ENCODE peak calls at places on chromosomes 13 and 19, in seven cellular contexts. Y is breast epithelium, Z is fibroblast of the aortic adventitia, D is MCF 10A, P is heart left ventricle, U is ascending aorta, L is stomach. H is an unnamed sample.

GRCh38 chr19:2329162-2329505 is 650 bp downstream of the SPPL2B start:
- DNase-seq in Y (no peak), Z (no peak), D (no peak), P (no peak), U (no peak), L (no peak), H (no peak)

GRCh38 chr13:40388617-40389016 is 277.8 kb downstream of the FOXO1 start:
- DNase-seq in Y (peak; percentile 23), Z (no peak), D (no peak), P (no peak), U (peak; percentile 36), L (peak; percentile 39), H (peak; percentile 46)

GRCh38 chr19:31348416-31349159 is 648 bp downstream of the TSHZ3 start:
- DNase-seq in Y (no peak), Z (peak; percentile 45), D (no peak), P (peak; percentile 40), U (no peak), L (no peak), H (no peak)

GRCh38 chr13:106100261-106100919 is 435.1 kb downstream of the EFNB2 start:
- DNase-seq in Y (no peak), Z (no peak), D (peak; percentile 51), P (no peak), U (no peak), L (peak; percentile 63), H (no peak)

GRCh38 chr13:28324181-28324789 is 170.6 kb downstream of the FLT1 start:
- DNase-seq in Y (no peak), Z (peak; percentile 77), D (peak; percentile 80), P (peak; percentile 57), U (no peak), L (peak; percentile 51), H (peak; percentile 24)

GRCh38 chr13:113514844-113515243 is 24.3 kb upstream of the DCUN1D2 start:
- DNase-seq in Y (no peak), Z (no peak), D (no peak), P (no peak), U (no peak), L (no peak), H (no peak)

GRCh38 chr13:25295228-25295627 is 6.2 kb upstream of the NUP58 start:
- DNase-seq in Y (no peak), Z (no peak), D (no peak), P (no peak), U (no peak), L (no peak), H (no peak)

GRCh38 chr13:51620165-51620983 is 36.1 kb downstream of the WDFY2 start:
- DNase-seq in Y (no peak), Z (no peak), D (no peak), P (peak; percentile 32), U (no peak), L (no peak), H (no peak)

GRCh38 chr19:38317104-38317612 is 1.4 kb upstream of the YIF1B start:
- DNase-seq in Y (no peak), Z (no peak), D (no peak), P (no peak), U (no peak), L (no peak), H (no peak)

GRCh38 chr19:49403404-49404187 is 15.5 kb downstream of the KASH5 start:
- DNase-seq in Y (no peak), Z (no peak), D (peak; percentile 60), P (no peak), U (no peak), L (no peak), H (no peak)

GRCh38 chr19:3818479-3818878 is 32.3 kb upstream of the MATK start:
- DNase-seq in Y (no peak), Z (peak; percentile 14), D (peak; percentile 13), P (no peak), U (no peak), L (no peak), H (no peak)

GRCh38 chr13:83515267-83515666 is 367.0 kb downstream of the SLITRK1 start:
- DNase-seq in Y (no peak), Z (peak; percentile 17), D (peak; percentile 80), P (no peak), U (no peak), L (no peak), H (no peak)

GRCh38 chr19:3284759-3285646 is 60.5 kb downstream of the CELF5 start:
- DNase-seq in Y (peak; percentile 96), Z (peak; percentile 38), D (peak; percentile 38), P (no peak), U (no peak), L (peak; percentile 98), H (peak; percentile 22)

GRCh38 chr19:10639836-10640235 is 14.3 kb upstream of the ILF3 start:
- DNase-seq in Y (no peak), Z (no peak), D (no peak), P (no peak), U (no peak), L (no peak), H (no peak)

GRCh38 chr13:94227255-94227879 is 252.1 kb downstream of the DCT start:
- DNase-seq in Y (no peak), Z (no peak), D (no peak), P (no peak), U (no peak), L (no peak), H (no peak)

GRCh38 chr19:48368942-48369341 is 4.8 kb downstream of the SYNGR4 start:
- DNase-seq in Y (no peak), Z (no peak), D (no peak), P (no peak), U (no peak), L (no peak), H (no peak)

GRCh38 chr13:90445179-90445578 is 902.3 kb upstream of the MIR17HG start:
- DNase-seq in Y (no peak), Z (peak; percentile 97), D (peak; percentile 76), P (no peak), U (no peak), L (no peak), H (no peak)

GRCh38 chr19:19486343-19487076 is 28.8 kb downstream of the TSSK6 start:
- DNase-seq in Y (no peak), Z (no peak), D (no peak), P (no peak), U (no peak), L (no peak), H (no peak)

GRCh38 chr13:76330756-76331155 is 555.4 kb downstream of the KCTD12 start:
- DNase-seq in Y (no peak), Z (peak; percentile 85), D (no peak), P (no peak), U (no peak), L (no peak), H (no peak)

GRCh38 chr19:422213-422916 is 13.4 kb upstream of the C2CD4C start:
- DNase-seq in Y (no peak), Z (no peak), D (no peak), P (no peak), U (no peak), L (no peak), H (no peak)

GRCh38 chr13:114115191-114115671 is 17.2 kb downstream of the RASA3 start:
- DNase-seq in Y (no peak), Z (peak; percentile 78), D (peak; percentile 53), P (peak; percentile 22), U (peak; percentile 38), L (peak; percentile 29), H (no peak)

GRCh38 chr13:79557666-79558065 is 76.7 kb downstream of the NDFIP2 start:
- DNase-seq in Y (no peak), Z (no peak), D (no peak), P (no peak), U (no peak), L (no peak), H (no peak)

DNA sequence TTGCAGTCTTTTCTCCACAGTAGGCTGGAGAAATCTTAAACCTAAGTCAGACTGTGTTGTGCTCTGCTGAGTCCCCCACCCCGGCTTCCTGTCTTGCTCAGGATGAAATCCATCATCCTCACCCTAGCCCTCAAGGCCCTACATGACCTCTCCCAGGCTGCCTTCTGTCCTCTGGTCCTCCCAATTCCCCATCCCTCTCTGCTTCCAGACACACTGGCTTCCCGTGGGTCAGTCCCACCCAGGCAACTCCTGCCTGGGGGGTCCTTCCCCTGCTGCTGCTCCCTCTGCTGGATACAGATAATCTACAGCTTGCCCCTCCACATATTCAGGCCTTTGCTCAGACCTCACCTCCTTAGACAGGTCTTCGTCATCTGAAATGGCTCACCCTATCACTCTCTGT is 18.4 kb upstream of the CBY2 start:
- DNase-seq in Y (no peak), Z (no peak), D (no peak), P (no peak), U (no peak), L (no peak), H (no peak)
- TF ChIP-seq CTCF in Y (no peak), Z (no peak), D (peak; percentile 9), P (no peak), U (no peak), L (no peak), H (no peak)

GRCh38 chr13:110593430-110594130 is 21.8 kb upstream of the NAXD start:
- DNase-seq in Y (no peak), Z (peak; percentile 67), D (peak; percentile 64), P (no peak), U (no peak), L (no peak), H (no peak)
- TF ChIP-seq CTCF in Y (peak; percentile 36), Z (peak; percentile 59), D (peak; percentile 55), P (peak; percentile 76), U (peak; percentile 63), L (peak; percentile 53), H (no peak)

GRCh38 chr13:31072041-31072440 is 89.7 kb downstream of the HSPH1 start:
- DNase-seq in Y (no peak), Z (no peak), D (peak; percentile 13), P (no peak), U (no peak), L (no peak), H (no peak)

GRCh38 chr13:31069808-31070544 is 91.7 kb downstream of the HSPH1 start:
- DNase-seq in Y (no peak), Z (no peak), D (no peak), P (no peak), U (no peak), L (no peak), H (no peak)

GRCh38 chr13:31073859-31074718 is 87.6 kb downstream of the HSPH1 start:
- DNase-seq in Y (peak; percentile 17), Z (peak; percentile 34), D (peak; percentile 34), P (no peak), U (no peak), L (no peak), H (no peak)

GRCh38 chr13:31074750-31075149 is 87.0 kb downstream of the HSPH1 start:
- DNase-seq in Y (no peak), Z (no peak), D (no peak), P (no peak), U (no peak), L (no peak), H (no peak)
- TF ChIP-seq CTCF in Y (no peak), Z (no peak), D (no peak), P (no peak), U (no peak), L (no peak), H (no peak)

DNA sequence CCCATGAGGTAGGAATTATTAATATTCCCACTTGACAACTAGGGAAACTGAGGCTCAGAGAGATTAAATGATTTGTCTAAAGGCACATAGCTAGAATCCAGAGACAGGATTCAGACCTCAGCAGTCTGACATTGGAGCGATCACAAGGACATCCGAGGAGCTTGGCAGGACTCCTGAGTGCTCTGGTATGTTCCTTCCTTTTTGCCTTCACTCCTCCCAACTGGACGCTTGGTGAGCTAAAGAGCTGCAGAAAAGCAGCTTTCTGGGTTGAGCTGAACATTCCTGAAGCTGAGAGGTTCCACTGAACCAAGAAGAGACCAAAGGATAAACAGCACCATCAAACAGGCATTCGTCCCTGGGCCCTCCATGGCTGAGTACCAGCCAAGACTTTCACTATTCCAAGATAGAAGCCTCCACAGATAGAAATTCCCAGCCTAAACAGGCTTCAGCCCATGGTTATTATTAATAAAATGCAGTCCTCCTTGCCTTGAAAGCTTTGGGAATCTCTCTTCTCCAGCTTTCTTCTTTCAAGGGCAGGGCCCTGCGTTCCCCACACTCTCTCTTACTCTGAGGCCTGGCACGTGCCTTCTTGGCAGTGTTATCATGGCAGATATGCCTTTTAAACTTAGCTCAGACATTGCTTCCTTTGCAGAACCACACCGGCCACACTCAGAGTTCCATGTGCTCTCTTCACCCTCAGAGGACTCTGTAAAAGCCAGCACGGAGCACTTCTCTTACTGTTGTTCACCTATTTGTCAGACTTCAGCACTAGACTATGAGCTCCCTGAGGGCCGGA is 97.1 kb downstream of the CYSLTR2 start:
- DNase-seq in Y (no peak), Z (peak; percentile 63), D (no peak), P (peak; percentile 54), U (no peak), L (no peak), H (no peak)
- TF ChIP-seq CTCF in Y (no peak), Z (peak; percentile 49), D (no peak), P (peak; percentile 37), U (peak; percentile 38), L (no peak), H (no peak)